ENCODE peak calls at places on chromosomes 12 and 14, in five cellular contexts. X is mesendoderm, S is AG20443, U is EH, N is fibroblast of the aortic adventitia. B is an unnamed sample.

GRCh38 chr12:90460681-90461080 is 494.3 kb downstream of the CCER1 start:
- DNase-seq in U (no peak), X (no peak), N (peak), S (no peak), B (peak)

GRCh38 chr12:23950011-23950774 is 723 bp upstream of the SOX5 start:
- DNase-seq in N (peak), S (peak), X (peak), U (no peak), B (no peak)

GRCh38 chr12:118359541-118359915 is 13.2 kb downstream of the TAOK3 start:
- DNase-seq in U (no peak), S (no peak), N (no peak), X (no peak), B (no peak)

GRCh38 chr12:86137936-86138335 is 118.3 kb downstream of the MGAT4C start:
- DNase-seq in N (peak), X (no peak), U (peak), S (no peak), B (peak)

GRCh38 chr14:102039157-102039556 is 47.7 kb downstream of the HSP90AA1 start:
- DNase-seq in X (no peak), U (no peak), N (no peak), S (no peak), B (no peak)

GRCh38 chr12:106954462-106955376 is 988 bp upstream of the TMEM263 start:
- DNase-seq in X (no peak), N (no peak), S (peak), U (peak), B (peak)

GRCh38 chr14:69260979-69261605 is 1.1 kb downstream of the GALNT16 start:
- DNase-seq in S (peak), U (no peak), N (no peak), X (peak), B (no peak)

GRCh38 chr12:49705479-49706267 is 1.5 kb downstream of the FMNL3 start:
- DNase-seq in S (peak), X (peak), U (peak), N (peak), B (peak)

GRCh38 chr12:11621797-11622423 is 27.6 kb upstream of the ETV6 start:
- DNase-seq in U (peak), N (no peak), S (no peak), X (peak), B (no peak)

GRCh38 chr12:3795096-3795799 is 42.3 kb upstream of the CRACR2A start:
- DNase-seq in N (no peak), S (no peak), X (no peak), U (peak), B (no peak)

GRCh38 chr12:84937383-84937782 is 24.8 kb upstream of the SLC6A15 start:
- DNase-seq in U (no peak), S (no peak), X (no peak), N (no peak), B (no peak)

GRCh38 chr12:24356189-24356708 is 406.8 kb upstream of the SOX5 start:
- DNase-seq in X (no peak), U (no peak), S (no peak), N (no peak), B (no peak)

GRCh38 chr12:42482820-42483533 is 106.6 kb downstream of the PRICKLE1 start:
- DNase-seq in S (peak), N (peak), U (peak), X (peak), B (peak)

GRCh38 chr14:73807439-73807838 is 44.2 kb upstream of the PTGR2 start:
- DNase-seq in S (no peak), X (no peak), U (no peak), N (no peak), B (no peak)

GRCh38 chr12:111775205-111776193 is 8.8 kb downstream of the ALDH2 start:
- DNase-seq in X (peak), N (peak), S (no peak), U (peak), B (peak)

GRCh38 chr14:55399183-55399582 is 12.4 kb downstream of the ATG14 start:
- DNase-seq in S (no peak), X (no peak), N (no peak), U (no peak), B (no peak)

B was measured in MG63.